ENCODE peak calls at places on chromosome 14, in seven cellular contexts. One of them, this sample, is unnamed.

GRCh38 chr14:102568115-102568614 is 24.3 kb upstream of the RCOR1 start:
- DNase-seq in transverse colon: peak
- DNase-seq in progenitor cell of endocrine pancreas: no peak
- DNase-seq in RWPE1: peak
- DNase-seq in hepatocyte: peak
- DNase-seq in GM12878: no peak
- DNase-seq in endodermal cell: peak
- DNase-seq in this sample: no peak

GRCh38 chr14:102900631-102901571 is 21.6 kb upstream of the AMN start:
- DNase-seq in endodermal cell: no peak
- DNase-seq in GM12878: no peak
- DNase-seq in progenitor cell of endocrine pancreas: no peak
- DNase-seq in hepatocyte: no peak
- DNase-seq in RWPE1: no peak
- DNase-seq in transverse colon: no peak
- DNase-seq in this sample: no peak

GRCh38 chr14:52553002-52553670 is 500 bp downstream of the GPR137C start:
- DNase-seq in hepatocyte: peak
- DNase-seq in endodermal cell: peak
- DNase-seq in progenitor cell of endocrine pancreas: peak
- DNase-seq in GM12878: no peak
- DNase-seq in transverse colon: peak
- DNase-seq in RWPE1: peak
- DNase-seq in this sample: peak

GRCh38 chr14:104708606-104709268 is 15.3 kb upstream of the ADSS1 start:
- DNase-seq in GM12878: no peak
- DNase-seq in hepatocyte: peak
- DNase-seq in progenitor cell of endocrine pancreas: peak
- DNase-seq in RWPE1: peak
- DNase-seq in endodermal cell: peak
- DNase-seq in transverse colon: peak
- DNase-seq in this sample: peak

GRCh38 chr14:81681466-81681865 is 147.8 kb upstream of the SEL1L start:
- DNase-seq in progenitor cell of endocrine pancreas: no peak
- DNase-seq in RWPE1: no peak
- DNase-seq in transverse colon: no peak
- DNase-seq in hepatocyte: no peak
- DNase-seq in endodermal cell: no peak
- DNase-seq in GM12878: no peak
- DNase-seq in this sample: no peak

GRCh38 chr14:65720743-65721142 is 308.2 kb downstream of the FUT8 start:
- DNase-seq in RWPE1: no peak
- DNase-seq in transverse colon: no peak
- DNase-seq in hepatocyte: no peak
- DNase-seq in progenitor cell of endocrine pancreas: no peak
- DNase-seq in GM12878: no peak
- DNase-seq in endodermal cell: no peak
- DNase-seq in this sample: no peak

GRCh38 chr14:77908847-77909246 is 108.9 kb downstream of the ADCK1 start:
- DNase-seq in RWPE1: no peak
- DNase-seq in transverse colon: no peak
- DNase-seq in GM12878: no peak
- DNase-seq in endodermal cell: no peak
- DNase-seq in progenitor cell of endocrine pancreas: no peak
- DNase-seq in hepatocyte: no peak
- DNase-seq in this sample: no peak

GRCh38 chr14:103698380-103699260 is 16.6 kb downstream of the XRCC3 start:
- DNase-seq in RWPE1: peak
- DNase-seq in transverse colon: peak
- DNase-seq in GM12878: no peak
- DNase-seq in progenitor cell of endocrine pancreas: no peak
- DNase-seq in hepatocyte: no peak
- DNase-seq in endodermal cell: no peak
- DNase-seq in this sample: no peak

GRCh38 chr14:64209428-64210165 is 84.6 kb downstream of the ESR2 start:
- DNase-seq in RWPE1: no peak
- DNase-seq in hepatocyte: no peak
- DNase-seq in GM12878: peak
- DNase-seq in transverse colon: peak
- DNase-seq in progenitor cell of endocrine pancreas: no peak
- DNase-seq in endodermal cell: no peak
- DNase-seq in this sample: peak

GRCh38 chr14:102437997-102438922 is 71.3 kb downstream of the ANKRD9 start:
- DNase-seq in RWPE1: peak
- DNase-seq in endodermal cell: peak
- DNase-seq in GM12878: peak
- DNase-seq in transverse colon: peak
- DNase-seq in progenitor cell of endocrine pancreas: peak
- DNase-seq in hepatocyte: peak
- DNase-seq in this sample: peak

GRCh38 chr14:90280096-90280495 is 23.7 kb downstream of the PSMC1 start:
- DNase-seq in GM12878: no peak
- DNase-seq in progenitor cell of endocrine pancreas: no peak
- DNase-seq in hepatocyte: no peak
- DNase-seq in RWPE1: no peak
- DNase-seq in endodermal cell: no peak
- DNase-seq in transverse colon: no peak
- DNase-seq in this sample: no peak

GRCh38 chr14:30906752-30907658 is 32.6 kb downstream of the COCH start:
- DNase-seq in hepatocyte: peak
- DNase-seq in GM12878: no peak
- DNase-seq in endodermal cell: no peak
- DNase-seq in progenitor cell of endocrine pancreas: no peak
- DNase-seq in RWPE1: no peak
- DNase-seq in transverse colon: no peak
- DNase-seq in this sample: peak

GRCh38 chr14:65414961-65415589 is 2.5 kb downstream of the FUT8 start:
- DNase-seq in hepatocyte: peak
- DNase-seq in progenitor cell of endocrine pancreas: no peak
- DNase-seq in transverse colon: no peak
- DNase-seq in GM12878: no peak
- DNase-seq in endodermal cell: no peak
- DNase-seq in RWPE1: peak
- DNase-seq in this sample: peak

GRCh38 chr14:72545411-72546311 is 348.2 kb downstream of the DPF3 start:
- DNase-seq in RWPE1: peak
- DNase-seq in endodermal cell: peak
- DNase-seq in transverse colon: no peak
- DNase-seq in hepatocyte: no peak
- DNase-seq in GM12878: no peak
- DNase-seq in progenitor cell of endocrine pancreas: no peak
- DNase-seq in this sample: no peak

GRCh38 chr14:20563966-20564365 is 3.1 kb upstream of the RNASE9 start:
- DNase-seq in endodermal cell: no peak
- DNase-seq in progenitor cell of endocrine pancreas: no peak
- DNase-seq in RWPE1: no peak
- DNase-seq in GM12878: no peak
- DNase-seq in transverse colon: no peak
- DNase-seq in hepatocyte: no peak
- DNase-seq in this sample: no peak

GRCh38 chr14:32703246-32703645 is 235.4 kb upstream of the NPAS3 start:
- DNase-seq in endodermal cell: no peak
- DNase-seq in hepatocyte: no peak
- DNase-seq in progenitor cell of endocrine pancreas: no peak
- DNase-seq in transverse colon: no peak
- DNase-seq in RWPE1: no peak
- DNase-seq in GM12878: no peak
- DNase-seq in this sample: peak

GRCh38 chr14:51604078-51604477 is 47.6 kb upstream of the FRMD6 start:
- DNase-seq in progenitor cell of endocrine pancreas: no peak
- DNase-seq in hepatocyte: peak
- DNase-seq in endodermal cell: no peak
- DNase-seq in RWPE1: no peak
- DNase-seq in transverse colon: no peak
- DNase-seq in GM12878: no peak
- DNase-seq in this sample: peak

GRCh38 chr14:60565211-60565610 is 56.3 kb downstream of the SIX6 start:
- DNase-seq in progenitor cell of endocrine pancreas: no peak
- DNase-seq in RWPE1: no peak
- DNase-seq in GM12878: no peak
- DNase-seq in transverse colon: no peak
- DNase-seq in hepatocyte: no peak
- DNase-seq in endodermal cell: no peak
- DNase-seq in this sample: peak

GRCh38 chr14:32595496-32595895 is 266.4 kb downstream of the AKAP6 start:
- DNase-seq in transverse colon: no peak
- DNase-seq in RWPE1: no peak
- DNase-seq in hepatocyte: no peak
- DNase-seq in progenitor cell of endocrine pancreas: no peak
- DNase-seq in GM12878: no peak
- DNase-seq in endodermal cell: no peak
- DNase-seq in this sample: no peak

GRCh38 chr14:91246051-91246852 is 1.7 kb upstream of the GPR68 start:
- DNase-seq in GM12878: no peak
- DNase-seq in transverse colon: peak
- DNase-seq in RWPE1: no peak
- DNase-seq in endodermal cell: no peak
- DNase-seq in progenitor cell of endocrine pancreas: no peak
- DNase-seq in hepatocyte: no peak
- DNase-seq in this sample: no peak

GRCh38 chr14:103880334-103880985 is 33.1 kb upstream of the PPP1R13B start:
- DNase-seq in progenitor cell of endocrine pancreas: no peak
- DNase-seq in RWPE1: peak
- DNase-seq in endodermal cell: no peak
- DNase-seq in transverse colon: peak
- DNase-seq in GM12878: no peak
- DNase-seq in hepatocyte: peak
- DNase-seq in this sample: peak

GRCh38 chr14:81710232-81710845 is 176.7 kb upstream of the SEL1L start:
- DNase-seq in transverse colon: no peak
- DNase-seq in progenitor cell of endocrine pancreas: peak
- DNase-seq in RWPE1: peak
- DNase-seq in endodermal cell: peak
- DNase-seq in hepatocyte: peak
- DNase-seq in GM12878: peak
- DNase-seq in this sample: peak

DNA sequence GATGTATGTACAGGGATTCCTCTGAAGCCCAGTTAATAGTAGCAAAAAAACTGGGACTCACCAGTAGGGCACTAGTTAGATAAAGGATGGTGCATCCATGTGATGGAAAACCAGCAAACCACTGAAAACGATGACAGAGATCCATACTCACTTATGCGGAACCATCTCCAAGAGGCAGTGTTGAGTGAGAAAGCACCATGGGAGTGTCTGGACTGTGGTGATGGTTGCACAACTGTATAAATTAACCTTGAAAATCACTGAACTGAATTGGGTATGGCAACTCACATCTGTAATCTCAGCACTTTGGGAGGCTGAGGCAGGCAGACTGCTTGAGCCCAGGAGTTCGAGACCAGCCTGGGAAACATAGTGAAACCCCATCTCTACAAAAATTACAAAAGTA is 53.6 kb upstream of the ZFP36L1 start:
- DNase-seq in GM12878: no peak
- DNase-seq in RWPE1: no peak
- DNase-seq in endodermal cell: no peak
- DNase-seq in progenitor cell of endocrine pancreas: no peak
- DNase-seq in transverse colon: no peak
- DNase-seq in hepatocyte: no peak
- DNase-seq in this sample: no peak
- TF ChIP-seq CTCF in GM12878: no peak
- TF ChIP-seq CTCF in RWPE1: no peak
- TF ChIP-seq CTCF in endodermal cell: no peak
- TF ChIP-seq CTCF in progenitor cell of endocrine pancreas: no peak
- TF ChIP-seq CTCF in transverse colon: no peak
- TF ChIP-seq CTCF in hepatocyte: no peak
- TF ChIP-seq CTCF in this sample: no peak

DNA sequence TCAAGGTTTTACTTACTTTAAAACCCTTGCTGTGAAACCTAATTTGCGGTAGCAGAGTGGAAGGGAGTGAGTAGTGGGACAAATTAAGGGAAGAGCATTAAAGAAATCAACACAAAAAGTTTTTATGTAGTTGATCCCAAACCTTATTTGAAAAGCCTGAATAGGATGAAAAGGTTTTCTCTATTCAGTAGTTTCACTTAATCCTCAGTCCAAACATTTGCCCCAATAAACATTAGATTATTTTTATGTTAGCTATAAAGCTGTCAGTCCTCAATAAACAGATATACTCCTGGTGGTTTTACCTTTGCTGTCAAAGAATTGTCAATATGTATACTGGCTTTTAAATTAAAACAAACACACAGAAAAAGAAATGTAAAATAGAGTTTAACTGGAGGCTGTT is 136.0 kb downstream of the PAX9 start:
- DNase-seq in GM12878: no peak
- DNase-seq in progenitor cell of endocrine pancreas: no peak
- DNase-seq in RWPE1: no peak
- DNase-seq in endodermal cell: no peak
- DNase-seq in hepatocyte: no peak
- DNase-seq in transverse colon: no peak
- DNase-seq in this sample: no peak
- TF ChIP-seq CTCF in GM12878: no peak
- TF ChIP-seq CTCF in progenitor cell of endocrine pancreas: no peak
- TF ChIP-seq CTCF in RWPE1: no peak
- TF ChIP-seq CTCF in endodermal cell: no peak
- TF ChIP-seq CTCF in hepatocyte: no peak
- TF ChIP-seq CTCF in transverse colon: no peak
- TF ChIP-seq CTCF in this sample: no peak

GRCh38 chr14:26191123-26191522 is 406.7 kb downstream of the NOVA1 start:
- DNase-seq in transverse colon: no peak
- DNase-seq in RWPE1: no peak
- DNase-seq in hepatocyte: no peak
- DNase-seq in endodermal cell: no peak
- DNase-seq in GM12878: no peak
- DNase-seq in progenitor cell of endocrine pancreas: no peak
- DNase-seq in this sample: peak
- TF ChIP-seq CTCF in transverse colon: peak
- TF ChIP-seq CTCF in RWPE1: no peak
- TF ChIP-seq CTCF in hepatocyte: no peak
- TF ChIP-seq CTCF in endodermal cell: peak
- TF ChIP-seq CTCF in GM12878: no peak
- TF ChIP-seq CTCF in progenitor cell of endocrine pancreas: peak
- TF ChIP-seq CTCF in this sample: peak

DNA sequence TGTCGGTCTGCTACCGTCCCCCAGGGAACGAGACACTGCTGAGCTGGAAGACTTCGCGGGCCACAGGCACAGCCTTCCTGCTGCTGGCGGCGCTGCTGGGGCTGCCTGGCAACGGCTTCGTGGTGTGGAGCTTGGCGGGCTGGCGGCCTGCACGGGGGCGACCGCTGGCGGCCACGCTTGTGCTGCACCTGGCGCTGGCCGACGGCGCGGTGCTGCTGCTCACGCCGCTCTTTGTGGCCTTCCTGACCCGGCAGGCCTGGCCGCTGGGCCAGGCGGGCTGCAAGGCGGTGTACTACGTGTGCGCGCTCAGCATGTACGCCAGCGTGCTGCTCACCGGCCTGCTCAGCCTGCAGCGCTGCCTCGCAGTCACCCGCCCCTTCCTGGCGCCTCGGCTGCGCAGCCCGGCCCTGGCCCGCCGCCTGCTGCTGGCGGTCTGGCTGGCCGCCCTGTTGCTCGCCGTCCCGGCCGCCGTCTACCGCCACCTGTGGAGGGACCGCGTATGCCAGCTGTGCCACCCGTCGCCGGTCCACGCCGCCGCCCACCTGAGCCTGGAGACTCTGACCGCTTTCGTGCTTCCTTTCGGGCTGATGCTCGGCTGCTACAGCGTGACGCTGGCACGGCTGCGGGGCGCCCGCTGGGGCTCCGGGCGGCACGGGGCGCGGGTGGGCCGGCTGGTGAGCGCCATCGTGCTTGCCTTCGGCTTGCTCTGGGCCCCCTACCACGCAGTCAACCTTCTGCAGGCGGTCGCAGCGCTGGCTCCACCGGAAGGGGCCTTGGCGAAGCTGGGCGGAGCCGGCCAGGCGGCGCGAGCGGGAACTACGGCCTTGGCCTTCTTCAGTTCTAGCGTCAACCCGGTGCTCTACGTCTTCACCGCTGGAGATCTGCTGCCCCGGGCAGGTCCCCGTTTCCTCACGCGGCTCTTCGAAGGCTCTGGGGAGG is at the start of gene LTB4R:
- DNase-seq in GM12878: no peak
- DNase-seq in hepatocyte: no peak
- DNase-seq in endodermal cell: no peak
- DNase-seq in RWPE1: no peak
- DNase-seq in transverse colon: peak
- DNase-seq in progenitor cell of endocrine pancreas: no peak
- DNase-seq in this sample: peak
- TF ChIP-seq CTCF in GM12878: peak
- TF ChIP-seq CTCF in hepatocyte: no peak
- TF ChIP-seq CTCF in endodermal cell: no peak
- TF ChIP-seq CTCF in RWPE1: peak
- TF ChIP-seq CTCF in transverse colon: peak
- TF ChIP-seq CTCF in progenitor cell of endocrine pancreas: no peak
- TF ChIP-seq CTCF in this sample: peak